ENCODE peak calls at places on chromosomes 3 and 15, in eight cellular contexts. F, C, V, L, I, T, S and A are unnamed samples.

GRCh38 chr3:159902531-159903314 is 85.9 kb upstream of the IL12A start:
- DNase-seq in F (no peak), C (no peak), L (no peak), V (no peak), T (no peak), I (no peak), S (no peak), A (no peak)

GRCh38 chr3:126854666-126855065 is 128.2 kb upstream of the PLXNA1 start:
- DNase-seq in T (no peak), I (no peak), C (no peak), S (no peak), F (no peak), V (no peak), L (no peak), A (no peak)

GRCh38 chr15:75758071-75758872 is 45.6 kb upstream of the CSPG4 start:
- DNase-seq in V (peak), C (peak), L (peak), I (peak), F (peak), T (peak), S (no peak), A (peak)

GRCh38 chr3:162892921-162893793 is 1396.5 kb downstream of the OTOL1 start:
- DNase-seq in T (no peak), V (no peak), C (no peak), I (no peak), S (no peak), L (no peak), F (no peak), A (no peak)

GRCh38 chr15:62972814-62973213 is 69.7 kb upstream of the TPM1 start:
- DNase-seq in V (no peak), C (no peak), F (no peak), I (no peak), L (no peak), T (peak), S (no peak), A (no peak)

GRCh38 chr3:140922634-140923033 is 19.0 kb upstream of the SLC25A36 start:
- DNase-seq in I (no peak), F (peak), T (no peak), C (no peak), S (no peak), V (no peak), L (no peak), A (peak)

GRCh38 chr3:101081990-101082389 is 88.8 kb upstream of the ABI3BP start:
- DNase-seq in I (no peak), T (no peak), L (no peak), C (no peak), S (no peak), V (no peak), F (no peak), A (no peak)

GRCh38 chr3:112362221-112362620 is 29.3 kb downstream of the CD200 start:
- DNase-seq in V (no peak), T (no peak), S (no peak), I (no peak), C (no peak), F (no peak), L (no peak), A (no peak)

GRCh38 chr3:69411331-69411730 is 25.4 kb upstream of the FRMD4B start:
- DNase-seq in S (no peak), V (no peak), C (no peak), I (no peak), F (no peak), L (no peak), T (peak), A (peak)

GRCh38 chr15:27418729-27419128 is 447.7 kb downstream of the GABRG3 start:
- DNase-seq in C (no peak), S (no peak), F (peak), I (no peak), L (peak), V (no peak), T (no peak), A (no peak)

GRCh38 chr3:178067721-178068120 is 468.5 kb upstream of the KCNMB2 start:
- DNase-seq in S (no peak), T (peak), L (no peak), V (no peak), C (no peak), I (no peak), F (no peak), A (no peak)

GRCh38 chr3:125220681-125221429 is 8.3 kb upstream of the SLC12A8 start:
- DNase-seq in F (no peak), I (no peak), T (no peak), C (no peak), L (no peak), V (no peak), S (no peak), A (no peak)

GRCh38 chr3:143352850-143353550 is 233.4 kb downstream of the CHST2 start:
- DNase-seq in S (no peak), F (no peak), L (no peak), V (no peak), C (no peak), T (no peak), I (no peak), A (no peak)

GRCh38 chr3:130276203-130276803 is 69.2 kb upstream of the COL6A5 start:
- DNase-seq in F (peak), I (no peak), C (no peak), S (no peak), L (no peak), T (peak), V (no peak), A (peak)

GRCh38 chr3:140898340-140899180 is 43.1 kb upstream of the SLC25A36 start:
- DNase-seq in C (no peak), T (peak), F (peak), S (no peak), I (no peak), V (no peak), L (no peak), A (peak)

GRCh38 chr3:129690406-129690805 is 83.9 kb upstream of the PLXND1 start:
- DNase-seq in L (peak), C (no peak), I (peak), F (peak), V (peak), S (no peak), T (peak), A (peak)

GRCh38 chr3:12974819-12975218 is 98.4 kb downstream of the IQSEC1 start:
- DNase-seq in T (no peak), F (no peak), I (no peak), V (no peak), S (no peak), L (no peak), C (no peak), A (no peak)

GRCh38 chr3:47347217-47347801 is 33.5 kb upstream of the PTPN23 start:
- DNase-seq in I (no peak), C (no peak), S (no peak), F (no peak), V (no peak), L (no peak), T (peak), A (peak)

GRCh38 chr15:60804986-60805949 is 326.3 kb upstream of the ICE2 start:
- DNase-seq in C (no peak), T (peak), L (peak), V (no peak), F (no peak), S (no peak), I (no peak), A (peak)

GRCh38 chr15:43204016-43204901 is 16.6 kb downstream of the EPB42 start:
- DNase-seq in S (no peak), V (no peak), L (peak), C (no peak), F (peak), T (peak), I (peak), A (peak)

GRCh38 chr3:150495563-150496168 is 50.6 kb downstream of the SERP1 start:
- DNase-seq in F (peak), I (no peak), S (no peak), V (no peak), T (peak), L (no peak), C (no peak), A (peak)

GRCh38 chr15:31435256-31435781 is 108.7 kb downstream of the KLF13 start:
- DNase-seq in F (peak), T (peak), V (peak), C (peak), I (peak), L (peak), S (peak), A (peak)

GRCh38 chr15:72271895-72272212 is 500 bp downstream of the PARP6 start:
- DNase-seq in T (peak), C (no peak), I (no peak), L (no peak), V (peak), F (peak), S (no peak), A (peak)

GRCh38 chr3:49788056-49788455 is 1.7 kb upstream of the IP6K1 start:
- DNase-seq in C (no peak), F (no peak), T (no peak), L (no peak), S (no peak), V (no peak), I (no peak), A (no peak)

GRCh38 chr3:138879541-138880380 is 45.0 kb upstream of the PIK3CB start:
- DNase-seq in F (peak), C (no peak), L (peak), V (no peak), I (no peak), T (no peak), S (no peak), A (no peak)

GRCh38 chr3:14177580-14178246 is 688 bp downstream of the XPC start:
- DNase-seq in C (no peak), T (no peak), F (no peak), I (no peak), L (no peak), V (no peak), S (no peak), A (peak)

GRCh38 chr15:68313501-68314390 is 36.2 kb downstream of the FEM1B start:
- DNase-seq in F (no peak), S (no peak), I (no peak), L (peak), V (no peak), C (no peak), T (no peak), A (no peak)

GRCh38 chr15:52486003-52486996 is 42.4 kb downstream of the MYO5A start:
- DNase-seq in F (no peak), C (no peak), S (no peak), L (peak), V (no peak), I (no peak), T (no peak), A (no peak)

GRCh38 chr3:135034291-135034768 is 239.3 kb downstream of the EPHB1 start:
- DNase-seq in T (no peak), I (no peak), V (no peak), L (no peak), C (no peak), S (no peak), F (peak), A (no peak)

GRCh38 chr15:74955796-74956647 is 550 bp downstream of the RPP25 start:
- DNase-seq in L (peak), F (peak), T (no peak), C (peak), S (no peak), I (peak), V (peak), A (no peak)

GRCh38 chr3:60169755-60170154 is 1081.5 kb downstream of the FHIT start:
- DNase-seq in V (no peak), F (no peak), S (no peak), L (no peak), C (no peak), T (no peak), I (no peak), A (no peak)

GRCh38 chr15:39509941-39510845 is 70.7 kb upstream of the THBS1 start:
- DNase-seq in T (no peak), L (no peak), V (no peak), F (no peak), S (no peak), C (no peak), I (no peak), A (no peak)

GRCh38 chr3:63046152-63046551 is 170.9 kb upstream of the CADPS start:
- DNase-seq in C (no peak), V (no peak), L (no peak), F (peak), S (no peak), T (no peak), I (no peak), A (no peak)

GRCh38 chr3:149459491-149460057 is 14.9 kb upstream of the TM4SF4 start:
- DNase-seq in L (no peak), S (no peak), T (no peak), C (no peak), I (no peak), V (no peak), F (no peak), A (no peak)

GRCh38 chr3:169244119-169244864 is 419.2 kb downstream of the MECOM start:
- DNase-seq in L (no peak), I (no peak), C (no peak), T (no peak), F (no peak), S (no peak), V (no peak), A (no peak)

GRCh38 chr15:29670266-29670665 is 152.0 kb downstream of the TJP1 start:
- DNase-seq in S (no peak), I (no peak), F (no peak), C (no peak), V (no peak), L (no peak), T (no peak), A (no peak)

GRCh38 chr3:1439395-1439794 is 346.6 kb downstream of the CNTN6 start:
- DNase-seq in T (no peak), F (peak), V (no peak), I (no peak), L (peak), C (no peak), S (no peak), A (peak)

GRCh38 chr3:188365978-188366698 is 212.2 kb downstream of the LPP start:
- DNase-seq in V (no peak), L (no peak), T (no peak), F (no peak), S (no peak), C (no peak), I (no peak), A (no peak)

GRCh38 chr3:193499152-193499551 is 55.5 kb downstream of the ATP13A4 start:
- DNase-seq in I (no peak), T (peak), F (no peak), S (no peak), C (no peak), V (no peak), L (no peak), A (no peak)

DNA sequence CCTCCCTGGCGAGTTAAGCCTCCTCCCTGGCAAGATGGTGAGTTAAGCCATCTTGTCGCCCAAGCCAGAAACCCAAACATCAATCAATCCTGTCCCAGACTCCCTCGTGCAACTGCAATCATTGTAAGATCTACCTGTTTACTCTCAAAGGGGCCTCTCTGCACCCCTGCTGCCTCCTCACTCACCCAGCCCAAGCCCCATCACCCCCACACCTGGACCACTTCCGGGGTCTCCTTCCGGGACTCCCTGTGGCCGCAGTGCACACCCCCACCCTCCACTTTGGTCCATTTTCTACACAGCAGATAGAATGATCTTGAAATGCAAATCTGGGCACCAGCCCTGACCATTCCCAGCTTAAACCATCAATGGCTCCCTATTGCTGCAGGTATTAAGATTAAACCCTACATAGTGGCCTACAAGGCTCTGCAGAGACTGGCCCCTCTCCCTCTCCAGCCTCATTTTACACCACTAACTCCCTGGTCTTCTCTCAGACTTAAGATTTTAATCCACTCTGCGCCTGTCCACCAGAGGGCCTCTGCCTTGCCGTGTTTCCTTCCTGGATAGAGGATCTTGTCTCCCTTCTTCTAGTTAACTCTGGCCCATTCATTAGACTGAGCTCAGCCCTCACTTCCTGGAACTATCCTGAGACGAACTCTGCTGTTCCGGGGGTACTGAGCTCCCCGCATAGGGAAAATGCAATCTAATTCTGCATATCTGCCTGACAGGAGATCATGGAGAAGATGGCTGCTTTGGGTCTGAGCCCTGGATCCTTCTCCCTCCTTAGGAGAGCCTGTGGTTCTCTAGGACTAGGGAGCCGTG is 41.9 kb upstream of the SLC6A1 start:
- DNase-seq in L (peak), V (no peak), C (no peak), I (no peak), S (no peak), T (peak), F (peak), A (peak)
- TF ChIP-seq CTCF in L (peak), V (peak), C (peak), I (no peak), S (peak), T (peak), F (peak), A (peak)

GRCh38 chr3:155872904-155873646 is 2.6 kb downstream of the GMPS start:
- DNase-seq in T (no peak), F (no peak), S (no peak), C (no peak), I (no peak), L (no peak), V (no peak), A (no peak)
- H3K27ac ChIP-seq in T (no peak), F (peak), S (peak), C (no peak), I (no peak), L (no peak), V (no peak), A (no peak)

DNA sequence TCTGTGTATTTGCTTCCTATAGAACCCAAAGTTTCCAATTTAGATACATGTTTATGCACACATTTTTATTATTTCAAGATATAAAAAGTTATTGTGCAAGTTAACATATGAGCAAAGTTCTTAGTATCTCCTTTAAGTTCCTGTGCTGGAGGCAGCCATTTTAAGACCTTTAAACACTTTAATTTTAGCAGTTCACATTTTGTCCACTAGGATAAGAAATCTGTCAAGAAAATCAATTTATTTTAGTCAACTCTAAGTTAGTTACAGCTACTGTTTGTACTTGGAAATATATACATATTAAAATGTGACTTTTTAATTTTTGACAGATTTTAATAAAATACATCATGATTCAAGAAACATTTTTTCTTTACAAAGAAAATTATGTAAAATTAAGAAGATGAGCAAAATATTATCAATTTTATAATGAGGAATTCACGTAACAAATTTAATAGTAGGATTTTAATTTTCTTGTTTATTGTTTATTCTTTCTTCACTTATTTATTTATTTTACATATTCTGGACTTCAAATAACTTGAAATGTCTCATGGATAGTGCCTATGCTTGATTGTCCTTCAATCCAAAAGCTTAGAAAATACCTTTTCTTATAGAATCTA is 402.6 kb upstream of the GBE1 start:
- DNase-seq in T (no peak), I (no peak), S (no peak), C (no peak), F (no peak), L (no peak), V (no peak), A (no peak)
- TF ChIP-seq CTCF in T (peak), I (peak), S (no peak), C (no peak), F (peak), L (peak), V (no peak), A (peak)

GRCh38 chr3:100020876-100021644 is 93.2 kb downstream of the FILIP1L start:
- DNase-seq in V (no peak), L (no peak), I (no peak), S (no peak), C (no peak), T (no peak), F (no peak), A (no peak)
- H3K27ac ChIP-seq in V (no peak), L (no peak), I (no peak), S (peak), C (no peak), T (no peak), F (no peak), A (no peak)

GRCh38 chr15:98844261-98844660 is 163.3 kb downstream of the PGPEP1L start:
- DNase-seq in I (no peak), V (no peak), L (no peak), T (no peak), F (no peak), S (no peak), C (no peak), A (no peak)

GRCh38 chr15:98842973-98843285 is 164.7 kb downstream of the PGPEP1L start:
- DNase-seq in L (no peak), F (no peak), T (no peak), I (no peak), C (no peak), S (no peak), V (no peak), A (no peak)

GRCh38 chr15:98843844-98844243 is 163.7 kb downstream of the PGPEP1L start:
- DNase-seq in L (no peak), F (no peak), I (no peak), T (no peak), V (no peak), S (no peak), C (no peak), A (no peak)

GRCh38 chr15:98841419-98841970 is 166.1 kb downstream of the PGPEP1L start:
- DNase-seq in F (no peak), V (no peak), C (no peak), I (no peak), L (no peak), S (no peak), T (no peak), A (no peak)

DNA sequence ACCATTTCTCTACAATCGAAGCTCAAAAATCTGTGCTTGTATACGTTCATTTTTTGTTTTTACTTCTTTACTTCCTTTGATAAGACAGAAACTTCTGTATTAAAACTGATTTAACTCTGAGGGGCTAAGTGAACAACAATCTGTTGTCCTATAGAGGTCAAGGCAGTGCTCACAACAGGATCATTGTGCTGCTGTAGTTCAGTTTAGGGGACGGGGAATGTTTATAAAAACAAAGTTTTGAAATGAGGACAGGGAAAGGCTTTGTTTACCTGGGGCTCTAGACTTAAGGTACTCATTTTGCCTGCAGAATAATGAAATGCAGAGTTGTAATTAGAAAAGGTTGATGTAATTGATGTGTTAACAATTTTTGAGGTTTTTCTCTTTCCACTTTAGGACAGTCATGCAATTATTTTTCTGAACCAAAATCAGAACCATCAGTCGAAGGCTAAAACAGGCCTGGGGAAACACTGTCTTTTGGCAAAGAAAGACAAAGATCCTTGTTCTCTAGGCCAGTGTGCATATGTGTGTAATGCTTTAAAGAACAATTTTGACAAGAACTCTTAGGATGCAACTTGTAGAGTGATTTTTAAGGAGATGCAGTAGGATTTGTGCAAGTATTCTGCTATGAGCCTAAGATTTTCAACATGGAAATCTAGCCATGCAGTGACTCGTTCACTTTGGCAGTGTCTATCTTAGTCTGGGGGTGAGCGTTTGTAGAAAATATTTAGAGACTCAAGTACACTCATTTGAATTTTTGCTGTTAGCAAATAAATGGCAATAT is 165.2 kb downstream of the PGPEP1L start:
- DNase-seq in I (no peak), C (no peak), L (no peak), V (no peak), T (peak), S (no peak), F (no peak), A (no peak)
- TF ChIP-seq CTCF in I (no peak), C (no peak), L (no peak), V (no peak), T (no peak), S (no peak), F (no peak), A (no peak)